ENCODE peak calls at places on chromosomes 5 and 9, in seven cellular contexts. Y is thoracic aorta; U is HepG2; E is GM23248; J is PC-3; A is effector memory CD4-positive, alpha-beta T cell; S is uterus. C is an unnamed sample.

GRCh38 chr5:31663519-31663918 is 24.6 kb downstream of the PDZD2 start:
- DNase-seq in Y (peak; percentile 50), S (no peak), U (no peak), E (peak; percentile 78), J (peak; percentile 30), A (no peak), C (peak; percentile 23)

GRCh38 chr5:95261369-95262175 is 23.3 kb downstream of the MCTP1 start:
- DNase-seq in Y (no peak), J (peak; percentile 50), S (no peak), E (peak; percentile 58), U (peak; percentile 37), A (no peak), C (no peak)

GRCh38 chr9:2506310-2506709 is 115.3 kb upstream of the VLDLR start:
- DNase-seq in J (no peak), E (no peak), Y (no peak), S (no peak), U (no peak), A (no peak), C (no peak)

GRCh38 chr9:134693011-134693410 is 51.4 kb downstream of the COL5A1 start:
- DNase-seq in E (no peak), S (no peak), J (no peak), Y (no peak), A (no peak), U (no peak), C (no peak)

GRCh38 chr9:123431581-123431980 is 75.6 kb downstream of the CRB2 start:
- DNase-seq in U (no peak), A (no peak), Y (no peak), J (no peak), S (no peak), E (no peak), C (peak; percentile 13)

GRCh38 chr5:72077390-72077789 is 29.9 kb upstream of the MAP1B start:
- DNase-seq in Y (no peak), E (no peak), A (no peak), U (no peak), S (no peak), J (no peak), C (no peak)

GRCh38 chr5:172283020-172283861 is at the start of gene UBTD2:
- DNase-seq in U (peak; percentile 45), A (peak; percentile 56), S (peak; percentile 80), Y (peak; percentile 24), J (peak; percentile 74), E (peak; percentile 92), C (peak; percentile 91)

GRCh38 chr9:112772215-112772509 is 21.6 kb downstream of the SNX30 start:
- DNase-seq in U (no peak), E (no peak), S (no peak), Y (no peak), A (no peak), J (no peak), C (no peak)

GRCh38 chr9:125889524-125890473 is 142.6 kb downstream of the PBX3 start:
- DNase-seq in J (peak; percentile 14), S (peak; percentile 11), Y (no peak), E (peak; percentile 70), U (no peak), A (no peak), C (no peak)

GRCh38 chr5:114101153-114101552 is 260.7 kb upstream of the KCNN2 start:
- DNase-seq in E (peak; percentile 64), U (peak; percentile 15), Y (no peak), S (no peak), J (peak; percentile 64), A (no peak), C (no peak)

GRCh38 chr5:39194466-39195136 is 24.8 kb downstream of the FYB1 start:
- DNase-seq in Y (no peak), E (peak; percentile 96), S (no peak), J (peak; percentile 82), U (peak; percentile 40), A (no peak), C (no peak)

GRCh38 chr9:4497855-4498254 is 7.6 kb downstream of the SLC1A1 start:
- DNase-seq in A (no peak), U (no peak), J (peak; percentile 59), Y (no peak), S (no peak), E (peak; percentile 82), C (no peak)

GRCh38 chr9:16363073-16363781 is 507.2 kb downstream of the BNC2 start:
- DNase-seq in S (no peak), Y (no peak), A (no peak), J (no peak), U (no peak), E (no peak), C (no peak)

GRCh38 chr5:59863777-59864176 is 29.7 kb downstream of the PDE4D start:
- DNase-seq in A (no peak), U (no peak), Y (no peak), J (no peak), E (peak; percentile 46), S (no peak), C (no peak)

GRCh38 chr9:127204771-127205470 is 59.7 kb upstream of the GARNL3 start:
- DNase-seq in J (peak; percentile 33), E (peak; percentile 76), Y (no peak), U (peak; percentile 31), A (no peak), S (no peak), C (no peak)

GRCh38 chr9:130607640-130608420 is 28.5 kb downstream of the FUBP3 start:
- DNase-seq in S (peak; percentile 74), Y (no peak), A (no peak), J (no peak), U (no peak), E (peak; percentile 56), C (no peak)

GRCh38 chr9:104386425-104387069 is 117.5 kb upstream of the OR13F1 start:
- DNase-seq in S (no peak), Y (no peak), A (no peak), U (peak; percentile 16), E (peak; percentile 65), J (peak; percentile 43), C (no peak)

GRCh38 chr5:126235628-126236027 is 187.6 kb upstream of the GRAMD2B start:
- DNase-seq in J (no peak), Y (no peak), A (no peak), S (no peak), U (no peak), E (no peak), C (no peak)

GRCh38 chr9:88532320-88532719 is 2.7 kb upstream of the NXNL2 start:
- DNase-seq in U (no peak), J (no peak), Y (no peak), S (peak; percentile 58), A (no peak), E (no peak), C (no peak)

GRCh38 chr9:37675661-37676060 is 24.9 kb downstream of the FRMPD1 start:
- DNase-seq in A (no peak), Y (no peak), J (no peak), U (no peak), E (no peak), S (no peak), C (no peak)

GRCh38 chr9:63859475-63860215 is 1425.4 kb downstream of the FOXD4L5 start:
- DNase-seq in U (peak; percentile 49), A (peak; percentile 3), S (no peak), J (no peak), Y (no peak), E (peak; percentile 6), C (no peak)

GRCh38 chr5:68489556-68489955 is 274.0 kb downstream of the PIK3R1 start:
- DNase-seq in U (no peak), A (no peak), E (no peak), Y (no peak), J (no peak), S (no peak), C (no peak)

GRCh38 chr5:141412853-141413539 is at the start of gene PCDHGA10:
- DNase-seq in E (peak; percentile 94), U (peak; percentile 15), A (peak; percentile 29), Y (no peak), J (no peak), S (no peak), C (no peak)
- H3K9me3 ChIP-seq in E (no peaks in the 10 kb centered on the region), U (no peaks in the 10 kb centered on the region), A (peaks cover 3% of the 10 kb centered on the region), Y (peaks cover 97% of the 10 kb centered on the region), J (peaks cover 4% of the 10 kb centered on the region), S (peaks cover 97% of the 10 kb centered on the region), C (peaks cover 100% of the 10 kb centered on the region)

DNA sequence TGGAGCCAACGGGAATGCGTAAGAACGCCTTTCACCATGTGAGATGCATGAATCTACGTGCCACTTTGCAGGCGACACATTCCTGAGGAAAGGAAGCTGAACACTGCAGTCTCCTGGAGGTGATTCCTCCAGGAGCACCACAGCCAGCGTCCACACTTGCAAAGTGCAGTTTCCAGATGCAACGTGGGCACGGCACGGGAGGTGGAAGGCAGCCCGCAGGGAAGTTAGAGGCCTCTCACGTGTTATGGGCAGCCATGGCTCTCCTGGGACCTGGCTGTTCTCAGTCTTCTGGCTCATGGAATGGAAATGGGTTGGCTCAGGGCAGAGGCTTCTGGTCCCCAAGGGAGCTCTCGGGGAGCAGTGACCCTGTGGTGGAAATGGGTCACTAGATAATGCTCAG is 381.0 kb upstream of the IRX4 start:
- DNase-seq in Y (no peak), E (no peak), U (no peak), J (no peak), A (no peak), S (no peak), C (no peak)
- H3K9me3 ChIP-seq in Y (no peaks in the 10 kb centered on the region), E (no peaks in the 10 kb centered on the region), U (no peaks in the 10 kb centered on the region), J (no peaks in the 10 kb centered on the region), A (no peaks in the 10 kb centered on the region), S (no peaks in the 10 kb centered on the region), C (no peaks in the 10 kb centered on the region)

DNA sequence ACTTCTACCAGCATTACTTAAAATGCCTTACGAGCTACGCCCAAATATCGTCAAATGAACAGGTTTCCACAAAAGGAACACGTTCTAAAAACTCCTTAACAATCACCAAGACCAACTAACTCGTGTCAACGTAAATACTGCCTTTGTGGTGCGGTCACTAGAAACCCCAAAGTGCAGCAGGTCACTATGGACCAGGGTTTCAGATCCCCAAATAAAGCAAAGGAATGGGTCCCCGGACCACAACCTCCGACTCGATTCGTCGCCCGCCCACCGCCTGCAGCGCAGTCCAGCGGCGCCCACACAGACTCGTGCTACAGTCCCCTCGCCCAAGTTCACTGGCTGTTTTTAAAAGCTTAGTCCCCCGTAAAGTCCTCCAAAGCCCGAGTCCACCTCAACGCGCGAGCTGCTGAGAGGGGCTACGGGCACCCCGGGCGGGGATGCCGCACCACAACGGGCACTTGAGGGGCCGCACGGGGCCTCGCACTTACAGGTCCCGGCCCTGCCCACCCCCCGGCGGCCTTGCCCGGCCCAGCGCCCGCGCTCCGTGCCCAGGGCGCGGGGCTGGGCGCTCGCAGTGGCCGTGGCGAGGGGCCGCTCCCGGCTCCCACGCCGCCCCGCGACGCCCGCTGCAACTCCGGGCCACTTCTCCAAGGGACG is 1.1 kb downstream of the NFIB start:
- DNase-seq in U (no peak), S (peak; percentile 34), Y (no peak), J (peak; percentile 22), A (no peak), E (peak; percentile 46), C (no peak)
- H3K9me3 ChIP-seq in U (no peaks in the 10 kb centered on the region), S (no peaks in the 10 kb centered on the region), Y (no peaks in the 10 kb centered on the region), J (no peaks in the 10 kb centered on the region), A (no peaks in the 10 kb centered on the region), E (no peaks in the 10 kb centered on the region), C (no peaks in the 10 kb centered on the region)

DNA sequence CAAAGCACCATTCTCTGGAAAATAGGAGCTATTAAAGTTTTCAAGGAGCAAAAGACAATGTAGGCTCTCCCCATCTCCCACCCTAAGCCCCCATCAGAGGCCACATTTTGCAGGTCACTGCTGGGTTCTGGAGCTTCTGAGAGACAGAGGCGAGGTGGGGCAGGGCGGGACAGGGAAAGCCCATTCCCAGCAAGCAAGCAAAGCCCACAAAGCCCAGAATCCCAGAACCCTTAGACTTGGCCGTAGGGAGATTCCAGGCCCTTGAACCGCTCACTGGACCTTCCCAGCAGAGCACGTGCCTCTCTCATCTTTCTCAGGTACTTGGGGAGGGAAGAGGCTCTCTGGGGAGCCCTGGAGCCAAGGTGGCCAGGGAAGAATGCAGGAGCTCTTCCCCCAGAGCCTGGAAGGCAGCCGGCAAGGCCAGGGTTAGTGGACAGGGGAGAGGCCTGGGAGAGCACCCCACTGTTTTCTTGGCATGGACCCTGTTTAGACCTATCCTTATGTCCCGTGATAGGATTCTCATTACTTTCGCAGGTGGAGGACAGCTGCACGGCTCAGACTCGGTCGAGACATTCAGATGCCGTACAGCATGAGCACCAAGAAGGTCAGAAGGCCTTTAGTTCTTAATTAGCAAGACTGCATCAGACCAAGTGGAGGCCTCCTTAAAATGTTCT is 52.4 kb downstream of the ZNF354C start:
- DNase-seq in A (no peak), U (no peak), E (no peak), J (no peak), S (no peak), Y (no peak), C (no peak)
- H3K9me3 ChIP-seq in A (peaks cover 5% of the 10 kb centered on the region), U (no peaks in the 10 kb centered on the region), E (no peaks in the 10 kb centered on the region), J (no peaks in the 10 kb centered on the region), S (peaks cover 19% of the 10 kb centered on the region), Y (peaks cover 74% of the 10 kb centered on the region), C (peaks cover 56% of the 10 kb centered on the region)

C was measured in ascending aorta.